ENCODE peak calls at places on chromosomes 1 and 21, in eight cellular contexts. T is left ventricle myocardium inferior; K is heart right ventricle; I is CD8-positive, alpha-beta T cell; B is prostate gland; D is IMR-90; L is cardiac muscle cell; J is transverse colon. X is an unnamed sample.

GRCh38 chr21:32748529-32748928 is 20.7 kb upstream of the SYNJ1 start:
- DNase-seq in T (no peak), D (no peak), I (no peak), K (no peak), B (no peak), L (no peak), J (no peak), X (no peak)

GRCh38 chr1:6971048-6971447 is 185.8 kb downstream of the CAMTA1 start:
- DNase-seq in J (no peak), K (no peak), B (no peak), I (no peak), T (no peak), D (peak; percentile 43), L (peak; percentile 28), X (no peak)

GRCh38 chr1:56098956-56099355 is 480.4 kb downstream of the PLPP3 start:
- DNase-seq in K (no peak), D (peak; percentile 85), J (no peak), B (no peak), L (no peak), T (no peak), I (no peak), X (no peak)

GRCh38 chr1:67840449-67840848 is 7.2 kb upstream of the GNG12 start:
- DNase-seq in J (no peak), L (no peak), D (peak; percentile 94), T (no peak), I (no peak), B (no peak), K (no peak), X (no peak)

GRCh38 chr1:226976671-226977287 is 36.7 kb downstream of the COQ8A start:
- DNase-seq in I (no peak), J (no peak), L (no peak), T (no peak), K (no peak), B (no peak), D (no peak), X (no peak)

GRCh38 chr1:63987014-63987630 is 213.3 kb downstream of the ROR1 start:
- DNase-seq in L (no peak), I (no peak), T (no peak), J (no peak), K (no peak), D (peak; percentile 51), B (no peak), X (no peak)

GRCh38 chr1:10553124-10553523 is 78.4 kb downstream of the PEX14 start:
- DNase-seq in T (no peak), L (no peak), B (no peak), I (no peak), D (no peak), J (no peak), K (no peak), X (no peak)

GRCh38 chr1:173475564-173476196 is 1.5 kb upstream of the PRDX6 start:
- DNase-seq in D (peak; percentile 77), K (no peak), B (peak; percentile 22), I (no peak), J (peak; percentile 14), L (peak; percentile 9), T (no peak), X (peak; percentile 24)

GRCh38 chr1:156104065-156104810 is 10.3 kb upstream of the LMNA start:
- DNase-seq in B (peak; percentile 85), K (peak; percentile 88), D (peak; percentile 80), J (peak; percentile 79), T (peak; percentile 69), I (peak; percentile 54), L (peak; percentile 44), X (peak; percentile 76)

GRCh38 chr1:27572679-27573426 is 31.1 kb downstream of the AHDC1 start:
- DNase-seq in B (no peak), D (no peak), I (no peak), J (no peak), T (peak; percentile 36), K (no peak), L (peak; percentile 54), X (peak; percentile 68)

GRCh38 chr21:15332572-15332971 is 267.8 kb upstream of the NRIP1 start:
- DNase-seq in I (no peak), D (no peak), B (no peak), L (no peak), T (no peak), K (no peak), J (no peak), X (no peak)

GRCh38 chr1:67390041-67390887 is 39.9 kb downstream of the SERBP1 start:
- DNase-seq in J (no peak), T (no peak), D (peak; percentile 65), B (no peak), I (no peak), K (no peak), L (no peak), X (no peak)

GRCh38 chr1:17438977-17439249 is 564 bp downstream of the RCC2 start:
- DNase-seq in B (no peak), L (no peak), I (no peak), J (no peak), D (no peak), K (no peak), T (no peak), X (peak; percentile 13)

GRCh38 chr1:44543064-44543815 is 131.0 kb downstream of the TMEM53 start:
- DNase-seq in T (no peak), J (no peak), D (no peak), K (no peak), I (no peak), B (no peak), L (no peak), X (no peak)

GRCh38 chr1:33050221-33051076 is 13.8 kb upstream of the AK2 start:
- DNase-seq in D (peak; percentile 86), T (no peak), I (no peak), L (no peak), B (no peak), K (no peak), J (no peak), X (no peak)
- TF ChIP-seq CTCF in D (no peak), T (no peak), I (no peak), L (peak; percentile 17), B (no peak), K (no peak), J (no peak), X (no peak)

GRCh38 chr21:41764558-41765392 is 2.1 kb downstream of the RIPK4 start:
- DNase-seq in J (no peak), K (no peak), B (no peak), T (no peak), D (no peak), I (no peak), L (no peak), X (no peak)

GRCh38 chr21:41762236-41762635 is 4.6 kb downstream of the RIPK4 start:
- DNase-seq in T (no peak), D (no peak), K (no peak), L (peak; percentile 44), B (no peak), J (no peak), I (no peak), X (no peak)

GRCh38 chr21:41763996-41764395 is 2.9 kb downstream of the RIPK4 start:
- DNase-seq in D (no peak), J (no peak), L (no peak), K (no peak), I (no peak), B (no peak), T (no peak), X (no peak)

GRCh38 chr21:41762753-41763152 is 4.1 kb downstream of the RIPK4 start:
- DNase-seq in L (no peak), I (no peak), D (no peak), T (no peak), J (no peak), K (no peak), B (no peak), X (no peak)

DNA sequence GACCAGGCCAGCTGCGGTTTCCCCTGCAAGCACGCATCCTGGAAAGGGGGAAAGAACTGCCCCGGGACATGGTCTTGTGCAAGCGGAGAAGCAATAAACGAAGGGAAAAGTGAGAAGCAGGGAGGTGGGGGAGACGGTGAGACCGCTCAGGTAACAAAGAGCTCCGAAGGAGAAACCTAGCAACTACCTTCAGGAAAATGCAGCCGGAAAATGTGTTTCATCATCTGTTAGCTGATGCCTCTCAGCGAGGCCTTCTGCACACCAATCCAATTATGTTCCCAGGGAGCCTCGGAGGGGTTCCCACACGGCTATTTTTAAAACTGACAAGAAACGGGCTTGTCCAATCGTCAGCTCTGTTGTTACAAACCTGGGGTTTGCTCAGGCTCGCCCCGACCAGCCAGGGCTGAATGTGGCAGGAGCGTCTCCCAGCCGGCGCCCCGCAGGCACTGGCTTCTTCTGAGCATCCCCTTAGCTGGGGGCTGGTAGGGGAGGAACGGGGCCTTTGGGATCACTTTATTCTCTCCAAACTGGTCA is 3.4 kb downstream of the RIPK4 start:
- DNase-seq in D (no peak), I (no peak), B (peak; percentile 63), T (peak; percentile 5), K (no peak), J (no peak), L (peak; percentile 48), X (no peak)
- H3K4me1 ChIP-seq in D (peaks cover 5% of the 10 kb centered on the region), I (peaks cover 24% of the 10 kb centered on the region), B (peaks cover 19% of the 10 kb centered on the region), T (peaks cover 39% of the 10 kb centered on the region), K (peaks cover 15% of the 10 kb centered on the region), J (peaks cover 6% of the 10 kb centered on the region), L (peaks cover 24% of the 10 kb centered on the region), X (no peaks in the 10 kb centered on the region)

DNA sequence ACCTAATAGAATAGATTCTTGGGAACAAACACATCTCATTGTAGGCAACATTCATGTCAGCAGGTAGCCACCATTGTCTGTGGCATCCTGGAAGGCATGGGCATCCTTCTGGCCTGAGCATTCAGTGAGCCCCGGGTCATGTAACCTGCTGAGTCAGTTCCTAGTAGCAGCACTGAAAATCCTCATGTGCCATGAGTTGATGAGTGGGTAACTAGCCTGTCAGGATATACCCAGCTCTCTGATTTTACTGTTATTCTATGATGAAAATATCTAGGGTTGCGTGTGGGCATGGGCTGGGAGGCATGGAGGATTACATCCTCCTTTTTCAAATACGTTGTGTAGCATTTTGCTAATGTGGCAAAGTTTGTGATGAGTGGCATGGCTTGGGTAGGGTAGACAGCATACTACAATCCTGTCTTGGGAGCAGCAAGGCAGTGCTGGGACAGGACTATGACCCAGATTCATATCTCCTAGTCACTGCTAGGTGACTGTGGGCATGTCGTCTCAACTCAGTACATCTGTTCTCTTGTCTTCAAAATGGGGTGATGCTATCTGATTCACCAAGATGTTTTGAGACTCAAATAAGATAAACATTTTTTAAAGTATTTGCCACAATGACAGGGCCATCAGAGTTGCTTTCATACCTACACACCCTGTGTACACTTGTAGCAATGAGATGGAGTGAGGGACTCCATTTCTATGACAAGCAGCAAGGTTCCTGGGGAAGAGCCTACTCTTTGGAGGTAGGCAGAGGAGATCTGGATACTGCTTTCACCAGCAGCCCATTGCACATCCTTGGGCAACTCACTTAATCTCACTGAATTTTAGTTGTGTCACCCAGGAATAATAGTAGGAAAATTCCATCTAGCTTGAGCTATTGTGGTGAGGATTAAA is 62.5 kb downstream of the CD58 start:
- DNase-seq in J (no peak), I (no peak), K (no peak), T (no peak), B (no peak), D (no peak), L (no peak), X (no peak)
- TF ChIP-seq CTCF in J (no peak), I (no peak), K (no peak), T (no peak), B (no peak), D (no peak), L (no peak), X (no peak)

DNA sequence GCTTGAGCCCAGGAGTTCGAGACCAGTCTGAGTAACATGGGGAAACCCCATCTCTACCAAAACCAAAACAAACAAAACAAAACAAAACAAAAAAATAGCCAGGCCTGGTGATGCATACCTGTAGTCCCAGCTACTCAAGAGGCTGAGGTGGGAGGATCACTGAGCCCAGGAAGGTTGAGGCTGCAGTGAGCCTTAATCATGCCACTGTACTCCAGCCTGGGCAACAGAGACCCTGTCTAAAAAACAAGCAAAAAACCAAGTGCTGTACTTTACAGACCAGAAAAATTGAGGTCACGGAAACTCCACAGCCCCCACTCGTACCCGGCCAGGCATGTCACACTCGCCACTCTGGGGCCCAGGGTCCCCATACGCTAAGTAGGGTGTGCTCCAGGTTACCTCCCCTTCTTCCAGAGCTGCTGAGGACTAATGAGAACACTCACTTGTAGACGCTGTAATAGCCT is 22.9 kb downstream of the ATP2B4 start:
- DNase-seq in L (no peak), K (no peak), I (no peak), B (no peak), T (no peak), J (no peak), D (no peak), X (no peak)
- H3K4me1 ChIP-seq in L (peaks cover 18% of the 10 kb centered on the region), K (peaks cover 64% of the 10 kb centered on the region), I (peaks cover 47% of the 10 kb centered on the region), B (peaks cover 3% of the 10 kb centered on the region), T (peaks cover 88% of the 10 kb centered on the region), J (peaks cover 21% of the 10 kb centered on the region), D (peaks cover 31% of the 10 kb centered on the region), X (peaks cover 6% of the 10 kb centered on the region)

X was measured in BE2C.